ENCODE peak calls at places on chromosome 14, in four cellular contexts. One of them, this sample, is unnamed. For H3K4me1, the result is how much of the 10 kb centered on the place peaks cover.

GRCh38 chr14:89833120-89833521 is 121.4 kb downstream of the EFCAB11 start:
- DNase-seq in hepatocyte: no peak
- DNase-seq in ovary: no peak
- DNase-seq in tibial nerve: no peak
- DNase-seq in this sample: no peak

GRCh38 chr14:99644723-99645544 is at the start of gene HHIPL1:
- DNase-seq in tibial nerve: no peak
- DNase-seq in ovary: peak
- DNase-seq in hepatocyte: peak
- DNase-seq in this sample: peak

GRCh38 chr14:20631023-20631820 is 10.3 kb downstream of the OR6S1 start:
- DNase-seq in tibial nerve: no peak
- DNase-seq in hepatocyte: peak
- DNase-seq in ovary: peak
- DNase-seq in this sample: no peak

GRCh38 chr14:96363751-96364336 is 518 bp downstream of the GSKIP start:
- DNase-seq in tibial nerve: no peak
- DNase-seq in ovary: no peak
- DNase-seq in hepatocyte: peak
- DNase-seq in this sample: no peak

GRCh38 chr14:24032727-24033418 is 18.9 kb upstream of the CARMIL3 start:
- DNase-seq in ovary: no peak
- DNase-seq in hepatocyte: no peak
- DNase-seq in tibial nerve: no peak
- DNase-seq in this sample: no peak

GRCh38 chr14:103607039-103607668 is 21.9 kb upstream of the KLC1 start:
- DNase-seq in ovary: peak
- DNase-seq in hepatocyte: peak
- DNase-seq in tibial nerve: peak
- DNase-seq in this sample: peak

GRCh38 chr14:100391777-100392176 is 68.6 kb downstream of the SLC25A47 start:
- DNase-seq in tibial nerve: no peak
- DNase-seq in hepatocyte: no peak
- DNase-seq in ovary: no peak
- DNase-seq in this sample: no peak

GRCh38 chr14:103131580-103131979 is 8.3 kb downstream of the TNFAIP2 start:
- DNase-seq in hepatocyte: no peak
- DNase-seq in ovary: peak
- DNase-seq in tibial nerve: no peak
- DNase-seq in this sample: no peak

GRCh38 chr14:95496690-95497241 is 19.7 kb downstream of the SYNE3 start:
- DNase-seq in tibial nerve: no peak
- DNase-seq in ovary: peak
- DNase-seq in hepatocyte: peak
- DNase-seq in this sample: no peak

GRCh38 chr14:99231850-99232401 is 40.1 kb downstream of the BCL11B start:
- DNase-seq in hepatocyte: peak
- DNase-seq in tibial nerve: no peak
- DNase-seq in ovary: peak
- DNase-seq in this sample: no peak

GRCh38 chr14:63432228-63432627 is 110.9 kb downstream of the PPP2R5E start:
- DNase-seq in tibial nerve: no peak
- DNase-seq in hepatocyte: no peak
- DNase-seq in ovary: no peak
- DNase-seq in this sample: no peak
- H3K27ac ChIP-seq in tibial nerve: no peak
- H3K27ac ChIP-seq in hepatocyte: no peak
- H3K27ac ChIP-seq in ovary: no peak
- H3K27ac ChIP-seq in this sample: no peak

DNA sequence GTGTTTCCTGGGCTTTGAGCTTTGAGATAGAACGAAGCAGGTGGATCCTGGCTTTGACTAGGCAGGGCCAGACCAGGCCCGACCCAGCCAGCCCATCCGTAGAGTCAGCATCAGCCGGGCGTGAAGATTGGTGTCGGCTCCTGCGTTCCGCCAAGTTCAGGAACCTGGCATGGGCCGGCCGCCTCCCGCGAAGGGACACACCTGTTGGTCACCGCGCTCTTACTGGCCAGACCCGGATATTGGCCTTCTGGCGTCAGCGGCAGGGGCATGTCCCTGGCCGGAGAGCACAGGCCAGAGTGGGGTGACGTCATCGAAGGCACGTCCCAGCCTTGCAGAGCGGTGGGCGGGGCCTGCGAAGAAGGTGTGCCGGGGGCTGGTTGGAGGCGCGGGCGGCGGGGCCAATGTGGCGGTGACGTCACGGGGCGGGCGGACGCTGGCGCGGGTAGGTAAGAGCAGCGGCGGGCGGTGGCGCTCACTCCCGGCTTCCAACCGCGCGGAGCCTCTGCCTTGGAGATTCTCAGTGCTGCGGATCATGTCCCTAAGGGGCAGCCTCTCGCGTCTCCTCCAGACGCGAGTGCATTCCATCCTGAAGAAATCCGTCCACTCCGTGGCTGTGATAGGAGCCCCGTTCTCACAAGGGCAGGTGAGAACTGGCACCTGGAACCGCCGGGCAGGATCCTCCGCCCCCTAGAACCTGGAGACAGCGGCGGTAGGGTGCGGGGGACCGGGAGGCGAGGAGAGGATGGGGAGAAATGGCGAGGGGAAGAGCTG is at the start of gene ARG2:
- DNase-seq in tibial nerve: peak
- DNase-seq in hepatocyte: peak
- DNase-seq in ovary: peak
- DNase-seq in this sample: peak
- TF ChIP-seq CTCF in tibial nerve: peak
- TF ChIP-seq CTCF in hepatocyte: no peak
- TF ChIP-seq CTCF in ovary: no peak
- TF ChIP-seq CTCF in this sample: no peak

DNA sequence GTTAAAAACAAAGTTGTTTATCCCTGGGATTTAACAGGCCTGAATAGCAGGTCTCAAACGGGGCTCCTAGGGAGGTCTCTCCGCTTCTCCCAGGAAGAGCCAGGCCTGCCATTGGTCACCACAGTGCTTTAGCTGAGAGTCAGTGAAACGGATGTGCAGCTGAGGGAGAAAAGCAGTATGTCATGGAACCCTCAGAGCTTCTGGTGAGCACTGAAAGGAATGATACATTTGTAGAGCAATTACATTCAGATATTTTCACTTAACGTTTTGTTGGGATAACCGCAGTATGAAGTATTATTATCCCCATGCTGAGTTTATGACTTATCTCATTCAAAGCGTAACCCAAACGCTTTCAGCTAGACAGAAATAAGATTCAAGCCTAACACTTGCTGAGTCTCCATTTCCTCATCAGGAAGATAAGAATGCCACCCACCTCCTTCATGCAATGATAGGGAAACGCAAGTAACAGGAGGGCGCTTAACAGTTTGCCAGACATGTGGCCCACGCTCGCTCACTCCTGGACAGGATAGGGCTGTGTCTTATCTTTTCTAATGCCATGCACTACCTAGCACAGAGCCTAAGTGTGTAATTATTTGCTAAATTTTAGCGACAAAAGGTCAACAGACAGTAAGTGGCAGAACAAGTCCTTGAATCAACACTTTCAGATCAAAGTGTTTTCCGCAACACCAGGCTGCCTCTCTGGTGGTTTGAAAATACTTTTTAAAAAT is 28.2 kb downstream of the DAD1 start:
- DNase-seq in ovary: no peak
- DNase-seq in hepatocyte: peak
- DNase-seq in tibial nerve: no peak
- DNase-seq in this sample: no peak
- H3K4me1 ChIP-seq in ovary: under half
- H3K4me1 ChIP-seq in hepatocyte: under half
- H3K4me1 ChIP-seq in tibial nerve: under half
- H3K4me1 ChIP-seq in this sample: half or more

GRCh38 chr14:73774671-73775070 is 60.5 kb upstream of the PNMA1 start:
- DNase-seq in tibial nerve: no peak
- DNase-seq in ovary: no peak
- DNase-seq in hepatocyte: no peak
- DNase-seq in this sample: no peak
- H3K27ac ChIP-seq in tibial nerve: peak
- H3K27ac ChIP-seq in ovary: peak
- H3K27ac ChIP-seq in hepatocyte: peak
- H3K27ac ChIP-seq in this sample: peak

GRCh38 chr14:43503508-43503907 is 1003.6 kb downstream of the FSCB start:
- DNase-seq in ovary: no peak
- DNase-seq in tibial nerve: no peak
- DNase-seq in hepatocyte: peak
- DNase-seq in this sample: no peak
- TF ChIP-seq CTCF in ovary: no peak
- TF ChIP-seq CTCF in tibial nerve: no peak
- TF ChIP-seq CTCF in hepatocyte: peak
- TF ChIP-seq CTCF in this sample: no peak

GRCh38 chr14:92922883-92923743 is at the start of gene CHGA:
- DNase-seq in hepatocyte: peak
- DNase-seq in tibial nerve: no peak
- DNase-seq in ovary: peak
- DNase-seq in this sample: peak

GRCh38 chr14:92925446-92925845 is 2.5 kb downstream of the CHGA start:
- DNase-seq in hepatocyte: no peak
- DNase-seq in ovary: no peak
- DNase-seq in tibial nerve: no peak
- DNase-seq in this sample: no peak

GRCh38 chr14:92923744-92924103 is 774 bp downstream of the CHGA start:
- DNase-seq in hepatocyte: no peak
- DNase-seq in tibial nerve: no peak
- DNase-seq in ovary: no peak
- DNase-seq in this sample: no peak

GRCh38 chr14:92922155-92922735 is 705 bp upstream of the CHGA start:
- DNase-seq in ovary: no peak
- DNase-seq in tibial nerve: no peak
- DNase-seq in hepatocyte: no peak
- DNase-seq in this sample: no peak

DNA sequence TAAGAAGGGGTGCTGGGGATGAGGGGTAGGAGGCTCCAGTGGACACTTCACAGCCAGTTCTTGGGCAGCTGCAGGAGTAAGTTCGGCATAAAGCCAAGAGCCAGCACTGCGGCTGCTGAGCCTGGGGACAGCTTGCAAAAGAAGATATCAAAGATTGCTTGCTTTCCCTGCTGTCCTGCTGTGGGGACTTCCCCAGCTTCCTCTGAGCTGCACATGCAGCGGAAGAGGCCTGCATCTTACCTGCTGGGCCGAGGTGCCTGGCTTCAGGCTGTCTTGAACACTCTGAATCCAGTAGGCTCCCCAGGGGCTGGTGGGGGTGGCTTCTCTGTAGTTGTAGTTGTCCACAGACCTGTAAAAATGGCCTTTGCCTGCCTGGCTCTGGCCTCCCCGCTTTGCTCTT is 1.3 kb downstream of the CHGA start:
- DNase-seq in hepatocyte: no peak
- DNase-seq in ovary: no peak
- DNase-seq in tibial nerve: no peak
- DNase-seq in this sample: no peak
- H3K4me1 ChIP-seq in hepatocyte: under half
- H3K4me1 ChIP-seq in ovary: under half
- H3K4me1 ChIP-seq in tibial nerve: under half
- H3K4me1 ChIP-seq in this sample: under half

This sample was measured in left ventricle myocardium inferior.